ENCODE peak calls at places on chromosomes 1 and 21, in seven cellular contexts. T, L, G, P, H, S and E are unnamed samples.

GRCh38 chr21:43728467-43729390 is 9.8 kb downstream of the PDXK start:
- DNase-seq in G (peak; percentile 69), S (peak; percentile 99), L (peak; percentile 98), P (peak; percentile 88), T (peak; percentile 94), H (peak; percentile 88), E (peak; percentile 92)

GRCh38 chr1:12052997-12053686 is 10.0 kb upstream of the TNFRSF8 start:
- DNase-seq in T (no peak), L (no peak), P (no peak), S (no peak), H (no peak), G (no peak), E (no peak)

GRCh38 chr1:169943963-169944526 is 50.3 kb upstream of the SCYL3 start:
- DNase-seq in H (no peak), G (no peak), P (no peak), T (no peak), L (no peak), S (no peak), E (no peak)

GRCh38 chr1:175725684-175726083 is 17.7 kb downstream of the TNR start:
- DNase-seq in P (peak; percentile 51), H (no peak), L (peak; percentile 9), T (peak; percentile 78), S (peak; percentile 7), G (peak; percentile 62), E (no peak)

GRCh38 chr1:217534566-217534965 is 96.3 kb downstream of the GPATCH2 start:
- DNase-seq in T (peak; percentile 90), G (no peak), S (no peak), P (no peak), L (no peak), H (no peak), E (no peak)

GRCh38 chr1:53486395-53487026 is 27.3 kb downstream of the DMRTB1 start:
- DNase-seq in P (no peak), G (no peak), T (no peak), H (no peak), L (no peak), S (no peak), E (no peak)

GRCh38 chr1:220235462-220235861 is 36.8 kb downstream of the RAB3GAP2 start:
- DNase-seq in H (no peak), P (peak; percentile 7), T (peak; percentile 17), S (no peak), L (peak; percentile 41), G (no peak), E (no peak)

GRCh38 chr1:110963666-110964399 is at the start of gene LRIF1:
- DNase-seq in T (peak; percentile 51), L (peak; percentile 99), S (peak; percentile 100), H (peak; percentile 99), P (peak; percentile 87), G (peak; percentile 99), E (peak; percentile 100)

GRCh38 chr1:154328318-154329151 is 3.2 kb downstream of the ATP8B2 start:
- DNase-seq in P (peak; percentile 39), S (peak; percentile 60), H (peak; percentile 82), T (peak; percentile 61), L (peak; percentile 62), G (peak; percentile 73), E (peak; percentile 51)